ENCODE peak calls at places on chromosomes 7 and 10, in five cellular contexts. D is uterus, H is right lobe of liver, J is ovary, A is fibroblast of lung. C is an unnamed sample. For H3K9me3, the result is how much of the 10 kb centered on the place peaks cover.

GRCh38 chr7:130887182-130888016 is 153.4 kb upstream of the KLF14 start:
- DNase-seq in D (no peak), H (peak), J (no peak), A (peak), C (no peak)

GRCh38 chr10:91312031-91312733 is 91.7 kb downstream of the PCGF5 start:
- DNase-seq in D (no peak), H (no peak), J (no peak), A (peak), C (no peak)

GRCh38 chr10:92892706-92893054 is 44.4 kb downstream of the EXOC6 start:
- DNase-seq in D (no peak), H (no peak), J (no peak), A (no peak), C (no peak)

GRCh38 chr7:77313876-77314480 is 102.2 kb downstream of the GSAP start:
- DNase-seq in D (no peak), H (no peak), J (no peak), A (no peak), C (no peak)

GRCh38 chr10:89391882-89392756 is at the start of gene IFIT1:
- DNase-seq in D (peak), H (no peak), J (peak), A (peak), C (no peak)

GRCh38 chr10:28248092-28248491 is 54.8 kb downstream of the MPP7 start:
- DNase-seq in D (no peak), H (no peak), J (no peak), A (peak), C (no peak)

GRCh38 chr10:124043310-124044142 is 49.9 kb downstream of the CHST15 start:
- DNase-seq in D (no peak), H (no peak), J (no peak), A (no peak), C (no peak)

GRCh38 chr7:27972272-27972671 is 208.3 kb downstream of the JAZF1 start:
- DNase-seq in D (no peak), H (no peak), J (no peak), A (no peak), C (no peak)

GRCh38 chr7:44849277-44850210 is 1.7 kb upstream of the H2AZ2 start:
- DNase-seq in D (no peak), H (no peak), J (no peak), A (no peak), C (no peak)

GRCh38 chr7:13702261-13702660 is 287.2 kb downstream of the ETV1 start:
- DNase-seq in D (no peak), H (no peak), J (no peak), A (no peak), C (no peak)

GRCh38 chr7:104106106-104106505 is 101.7 kb downstream of the ORC5 start:
- DNase-seq in D (no peak), H (no peak), J (no peak), A (peak), C (no peak)

GRCh38 chr10:131779661-131780394 is 121.0 kb upstream of the PPP2R2D start:
- DNase-seq in D (no peak), H (no peak), J (no peak), A (no peak), C (no peak)

GRCh38 chr10:110110338-110110737 is 97.1 kb upstream of the MXI1 start:
- DNase-seq in D (no peak), H (no peak), J (no peak), A (no peak), C (no peak)

GRCh38 chr10:14302035-14302434 is 28.7 kb downstream of the FRMD4A start:
- DNase-seq in D (no peak), H (no peak), J (no peak), A (peak), C (no peak)

GRCh38 chr10:129332476-129332875 is 134.6 kb upstream of the MGMT start:
- DNase-seq in D (no peak), H (no peak), J (no peak), A (peak), C (no peak)

GRCh38 chr10:34666008-34666700 is 148.9 kb downstream of the PARD3 start:
- DNase-seq in D (peak), H (no peak), J (peak), A (peak), C (no peak)
- TF ChIP-seq CTCF in D (peak), H (peak), J (peak), A (peak), C (peak)

DNA sequence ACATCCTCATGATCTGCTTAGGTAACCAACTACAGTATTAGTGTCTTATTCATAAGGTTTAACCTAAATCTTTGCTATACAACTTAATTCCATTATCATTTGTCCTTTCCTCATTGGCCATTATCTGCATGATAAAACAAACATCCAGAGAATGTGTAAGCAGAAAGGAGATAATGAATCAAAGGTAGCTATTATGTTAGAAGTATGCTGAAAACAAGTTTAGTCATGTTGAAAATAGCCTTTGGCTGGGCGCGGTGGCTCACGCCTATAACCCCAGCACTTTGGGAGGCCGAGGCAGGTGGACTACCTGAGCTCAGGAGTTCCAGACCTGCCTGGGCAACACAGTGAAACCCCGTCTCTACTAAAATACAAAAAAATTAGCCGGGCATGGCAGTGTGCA is 78.2 kb downstream of the NT5C2 start:
- DNase-seq in D (no peak), H (no peak), J (no peak), A (no peak), C (no peak)
- H3K27ac ChIP-seq in D (no peak), H (no peak), J (no peak), A (no peak), C (peak)

DNA sequence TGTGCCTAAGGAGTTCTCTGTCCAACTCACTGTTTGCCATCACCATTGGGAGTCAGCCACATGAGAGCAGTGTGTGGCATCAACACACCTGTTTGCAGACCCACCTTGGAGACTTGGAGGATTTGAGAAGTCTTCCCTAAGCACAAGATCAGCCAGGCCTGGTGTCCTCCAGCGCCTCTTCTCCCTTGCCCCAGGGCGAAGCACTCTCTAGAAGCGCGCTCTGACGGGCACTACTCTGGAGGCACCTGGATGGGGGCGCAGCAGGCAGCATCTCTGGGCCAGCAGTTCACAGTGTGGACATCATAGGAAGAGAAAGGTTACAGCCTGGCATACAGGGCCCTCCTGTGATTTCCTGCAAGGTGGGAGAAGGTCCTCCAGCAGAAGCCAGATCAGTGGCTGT is 289.3 kb downstream of the CELF2 start:
- DNase-seq in D (no peak), H (no peak), J (no peak), A (no peak), C (no peak)
- H3K9me3 ChIP-seq in D (under half), H (under half), J (under half), A (under half), C (under half)

DNA sequence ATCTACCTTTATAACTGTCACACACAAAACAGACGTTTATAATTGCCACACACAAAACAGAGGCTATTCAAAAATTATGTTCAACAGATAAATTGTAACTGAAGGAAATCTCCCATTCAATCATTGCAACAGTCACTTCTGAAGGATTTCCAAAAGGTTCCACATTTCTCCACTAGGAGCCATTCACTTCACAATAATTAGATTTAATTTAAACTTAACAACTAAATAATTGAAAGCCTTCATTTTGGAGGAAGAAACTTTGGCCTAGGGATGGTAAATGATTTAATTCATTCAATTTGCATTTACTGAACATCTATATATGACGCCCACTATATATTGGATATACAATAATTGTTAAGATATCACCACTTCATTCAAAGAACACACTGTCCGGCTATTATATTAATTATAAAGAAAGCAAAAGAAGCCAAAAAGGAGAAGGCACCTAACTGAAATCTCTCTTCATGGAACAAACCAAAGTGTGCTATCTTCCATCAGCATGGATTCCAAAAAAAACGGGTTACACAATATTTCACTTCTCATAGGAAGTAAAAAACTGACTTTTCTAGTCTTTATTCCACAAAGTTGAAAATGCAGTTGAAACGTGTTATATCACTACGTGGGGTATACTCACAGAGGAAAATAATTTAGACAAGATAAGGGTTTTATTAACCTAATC is 1.7 kb downstream of the ATAD1 start:
- DNase-seq in D (no peak), H (no peak), J (no peak), A (no peak), C (no peak)
- TF ChIP-seq CTCF in D (no peak), H (no peak), J (no peak), A (no peak), C (no peak)

DNA sequence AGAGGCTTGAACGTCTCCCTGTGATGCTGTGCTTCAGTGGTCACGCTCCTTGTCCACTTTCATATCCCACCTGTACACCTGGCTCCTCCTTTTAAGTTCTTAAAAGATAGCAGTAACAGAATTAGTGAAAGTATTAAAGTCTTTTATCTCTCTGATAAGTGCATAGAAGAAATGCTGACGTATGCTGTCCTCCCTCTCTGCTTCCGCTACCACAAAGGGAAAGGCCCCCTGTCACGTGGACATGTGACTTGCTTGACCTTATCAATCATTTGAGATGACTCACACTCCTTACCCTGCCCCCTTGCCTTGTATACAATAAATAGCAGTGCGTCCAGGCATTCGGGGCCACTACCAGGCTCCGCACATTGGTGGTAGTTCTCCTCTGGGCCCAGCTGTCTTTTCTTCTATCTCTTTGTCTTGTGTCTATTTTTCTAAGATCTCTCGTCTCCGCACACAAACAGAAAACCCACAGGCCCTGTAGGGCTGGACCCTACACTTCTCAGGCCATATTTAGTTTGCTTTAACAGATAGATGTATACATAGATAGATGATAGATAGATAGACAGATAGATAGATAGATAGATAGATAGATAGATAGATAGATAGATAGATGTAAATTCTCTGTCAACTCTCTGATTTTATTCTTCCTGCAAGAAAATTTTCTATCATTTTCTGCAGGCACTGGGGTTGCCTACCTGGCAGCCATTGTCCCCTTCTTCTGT is 131.6 kb upstream of the JCAD start:
- DNase-seq in D (no peak), H (no peak), J (no peak), A (no peak), C (no peak)
- H3K27ac ChIP-seq in D (no peak), H (no peak), J (no peak), A (no peak), C (no peak)

GRCh38 chr7:41449694-41450093 is 253.2 kb downstream of the INHBA start:
- DNase-seq in D (no peak), H (peak), J (no peak), A (no peak), C (no peak)
- H3K9me3 ChIP-seq in D (under half), H (under half), J (under half), A (under half), C (under half)

DNA sequence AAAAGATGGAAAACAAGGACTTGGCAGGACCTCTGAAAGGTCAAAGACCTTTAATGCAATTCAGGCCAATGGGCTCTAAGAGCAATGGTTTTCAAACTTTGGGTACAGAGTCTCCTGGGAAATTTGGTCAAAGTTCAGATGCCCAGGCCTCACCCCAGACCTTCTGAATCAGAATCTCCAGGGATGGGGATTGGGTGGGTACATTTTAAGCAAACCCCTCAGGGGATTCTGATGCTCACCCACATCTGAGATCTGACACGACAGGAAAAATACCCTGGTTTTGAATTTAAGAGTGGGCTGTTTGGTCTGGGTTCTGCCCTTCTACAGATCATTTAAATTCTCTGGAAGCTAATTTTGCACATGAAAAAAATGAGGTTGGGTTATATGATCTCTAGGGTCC is 214.8 kb upstream of the PLXNA4 start:
- DNase-seq in D (no peak), H (no peak), J (no peak), A (no peak), C (no peak)
- TF ChIP-seq CTCF in D (no peak), H (no peak), J (no peak), A (no peak), C (no peak)

GRCh38 chr7:953547-954327 is 743 bp downstream of the ADAP1 start:
- DNase-seq in D (no peak), H (peak), J (no peak), A (peak), C (peak)
- H3K27ac ChIP-seq in D (no peak), H (peak), J (no peak), A (no peak), C (peak)

C was measured in RWPE2.